ENCODE peak calls at places on chromosomes 3 and 15, in five cellular contexts. One of them, this sample, is unnamed.

GRCh38 chr3:141738636-141739363 is 702 bp downstream of the RNF7 start:
- DNase-seq in GM20000: peak
- DNase-seq in renal cortical epithelial cell: peak
- DNase-seq in memory B cell: no peak
- DNase-seq in GM03348: peak
- DNase-seq in this sample: no peak

GRCh38 chr3:87228316-87228715 is 1.2 kb downstream of the CHMP2B start:
- DNase-seq in GM20000: no peak
- DNase-seq in renal cortical epithelial cell: no peak
- DNase-seq in memory B cell: no peak
- DNase-seq in GM03348: peak
- DNase-seq in this sample: no peak

GRCh38 chr3:58471025-58471887 is 20.6 kb upstream of the KCTD6 start:
- DNase-seq in GM20000: peak
- DNase-seq in renal cortical epithelial cell: peak
- DNase-seq in memory B cell: no peak
- DNase-seq in GM03348: peak
- DNase-seq in this sample: no peak

GRCh38 chr3:157166559-157166958 is 6.6 kb upstream of the CCNL1 start:
- DNase-seq in GM20000: no peak
- DNase-seq in renal cortical epithelial cell: peak
- DNase-seq in memory B cell: no peak
- DNase-seq in GM03348: no peak
- DNase-seq in this sample: no peak

GRCh38 chr3:172282850-172283249 is 165.4 kb downstream of the GHSR start:
- DNase-seq in GM20000: no peak
- DNase-seq in renal cortical epithelial cell: no peak
- DNase-seq in memory B cell: no peak
- DNase-seq in GM03348: no peak
- DNase-seq in this sample: no peak

GRCh38 chr15:25391971-25392733 is 46.7 kb downstream of the UBE3A start:
- DNase-seq in GM20000: no peak
- DNase-seq in renal cortical epithelial cell: peak
- DNase-seq in memory B cell: no peak
- DNase-seq in GM03348: peak
- DNase-seq in this sample: no peak

GRCh38 chr3:187274977-187275338 is 16.6 kb downstream of the MASP1 start:
- DNase-seq in GM20000: no peak
- DNase-seq in renal cortical epithelial cell: peak
- DNase-seq in memory B cell: no peak
- DNase-seq in GM03348: no peak
- DNase-seq in this sample: no peak

GRCh38 chr3:52174896-52175295 is 20.7 kb upstream of the POC1A start:
- DNase-seq in GM20000: no peak
- DNase-seq in renal cortical epithelial cell: no peak
- DNase-seq in memory B cell: no peak
- DNase-seq in GM03348: no peak
- DNase-seq in this sample: no peak

GRCh38 chr3:72344256-72345046 is 503.8 kb downstream of the SHQ1 start:
- DNase-seq in GM20000: no peak
- DNase-seq in renal cortical epithelial cell: no peak
- DNase-seq in memory B cell: no peak
- DNase-seq in GM03348: no peak
- DNase-seq in this sample: no peak

GRCh38 chr3:8757551-8758518 is 11.6 kb downstream of the OXTR start:
- DNase-seq in GM20000: no peak
- DNase-seq in renal cortical epithelial cell: no peak
- DNase-seq in memory B cell: no peak
- DNase-seq in GM03348: peak
- DNase-seq in this sample: no peak

GRCh38 chr3:45551214-45552010 is 43.1 kb upstream of the LIMD1 start:
- DNase-seq in GM20000: no peak
- DNase-seq in renal cortical epithelial cell: peak
- DNase-seq in memory B cell: no peak
- DNase-seq in GM03348: peak
- DNase-seq in this sample: no peak

GRCh38 chr3:101513419-101513986 is 491 bp upstream of the SENP7 start:
- DNase-seq in GM20000: peak
- DNase-seq in renal cortical epithelial cell: no peak
- DNase-seq in memory B cell: no peak
- DNase-seq in GM03348: peak
- DNase-seq in this sample: no peak

GRCh38 chr15:25439456-25439836 is 622 bp upstream of the UBE3A start:
- DNase-seq in GM20000: peak
- DNase-seq in renal cortical epithelial cell: peak
- DNase-seq in memory B cell: no peak
- DNase-seq in GM03348: peak
- DNase-seq in this sample: no peak

GRCh38 chr15:94026458-94026967 is 204.8 kb upstream of the MCTP2 start:
- DNase-seq in GM20000: no peak
- DNase-seq in renal cortical epithelial cell: no peak
- DNase-seq in memory B cell: no peak
- DNase-seq in GM03348: peak
- DNase-seq in this sample: no peak

GRCh38 chr15:97703400-97703799 is 257.1 kb upstream of the ARRDC4 start:
- DNase-seq in GM20000: no peak
- DNase-seq in renal cortical epithelial cell: no peak
- DNase-seq in memory B cell: no peak
- DNase-seq in GM03348: no peak
- DNase-seq in this sample: no peak

GRCh38 chr15:62799037-62799436 is 243.5 kb upstream of the TPM1 start:
- DNase-seq in GM20000: no peak
- DNase-seq in renal cortical epithelial cell: no peak
- DNase-seq in memory B cell: no peak
- DNase-seq in GM03348: no peak
- DNase-seq in this sample: no peak

GRCh38 chr3:58899953-58900298 is 149.9 kb downstream of the CFAP20DC start:
- DNase-seq in GM20000: no peak
- DNase-seq in renal cortical epithelial cell: no peak
- DNase-seq in memory B cell: no peak
- DNase-seq in GM03348: no peak
- DNase-seq in this sample: no peak

GRCh38 chr3:53027254-53027844 is 18.5 kb downstream of the SFMBT1 start:
- DNase-seq in GM20000: no peak
- DNase-seq in renal cortical epithelial cell: peak
- DNase-seq in memory B cell: no peak
- DNase-seq in GM03348: no peak
- DNase-seq in this sample: no peak

GRCh38 chr15:47801522-47801921 is 84.2 kb downstream of the SEMA6D start:
- DNase-seq in GM20000: no peak
- DNase-seq in renal cortical epithelial cell: no peak
- DNase-seq in memory B cell: no peak
- DNase-seq in GM03348: no peak
- DNase-seq in this sample: no peak

GRCh38 chr3:87674397-87675161 is 384.2 kb downstream of the CGGBP1 start:
- DNase-seq in GM20000: peak
- DNase-seq in renal cortical epithelial cell: no peak
- DNase-seq in memory B cell: no peak
- DNase-seq in GM03348: no peak
- DNase-seq in this sample: no peak

GRCh38 chr15:59371458-59372351 is 966 bp downstream of the MYO1E start:
- DNase-seq in GM20000: peak
- DNase-seq in renal cortical epithelial cell: no peak
- DNase-seq in memory B cell: peak
- DNase-seq in GM03348: peak
- DNase-seq in this sample: peak

GRCh38 chr15:89749951-89750559 is 994 bp downstream of the MESP1 start:
- DNase-seq in GM20000: no peak
- DNase-seq in renal cortical epithelial cell: no peak
- DNase-seq in memory B cell: peak
- DNase-seq in GM03348: no peak
- DNase-seq in this sample: peak

GRCh38 chr15:74311734-74312444 is 55.6 kb downstream of the CYP11A1 start:
- DNase-seq in GM20000: peak
- DNase-seq in renal cortical epithelial cell: no peak
- DNase-seq in memory B cell: no peak
- DNase-seq in GM03348: peak
- DNase-seq in this sample: no peak

GRCh38 chr3:171277456-171278406 is 182.5 kb downstream of the TNIK start:
- DNase-seq in GM20000: no peak
- DNase-seq in renal cortical epithelial cell: no peak
- DNase-seq in memory B cell: no peak
- DNase-seq in GM03348: no peak
- DNase-seq in this sample: no peak